ENCODE peak calls at places on chromosomes 11 and 22, in four cellular contexts. P is transverse colon, Q is choroid plexus epithelial cell, U is adrenal gland. Y is an unnamed sample.

GRCh38 chr11:121478895-121479281 is 26.1 kb upstream of the SORL1-AS1 start:
- DNase-seq in P (no peak), Q (no peak), U (no peak), Y (no peak)

GRCh38 chr11:44751066-44751465 is 24.3 kb downstream of the TSPAN18 start:
- DNase-seq in P (no peak), Q (no peak), U (peak; percentile 61), Y (no peak)

GRCh38 chr11:37748641-37749040 is 1150.6 kb upstream of the RAG2 start:
- DNase-seq in P (no peak), Q (no peak), U (no peak), Y (no peak)

GRCh38 chr11:61380914-61381313 is 11.5 kb upstream of the TMEM216 start:
- DNase-seq in P (no peak), Q (no peak), U (no peak), Y (no peak)

GRCh38 chr22:24482586-24482985 is 12.5 kb upstream of the UPB1 start:
- DNase-seq in P (no peak), Q (peak; percentile 85), U (no peak), Y (peak; percentile 78)

GRCh38 chr11:122137081-122137793 is 21.2 kb upstream of the BLID start:
- DNase-seq in P (no peak), Q (peak; percentile 93), U (no peak), Y (peak; percentile 88)

GRCh38 chr11:121082670-121083069 is 18.4 kb upstream of the TECTA start:
- DNase-seq in P (no peak), Q (peak; percentile 22), U (no peak), Y (peak; percentile 24)

GRCh38 chr11:125226701-125227100 is 62.1 kb downstream of the PKNOX2 start:
- DNase-seq in P (no peak), Q (no peak), U (no peak), Y (no peak)

GRCh38 chr11:134503596-134503995 is 91.6 kb upstream of the B3GAT1 start:
- DNase-seq in P (no peak), Q (no peak), U (no peak), Y (no peak)

GRCh38 chr11:123469089-123469488 is 39.0 kb downstream of the GRAMD1B start:
- DNase-seq in P (no peak), Q (no peak), U (peak; percentile 72), Y (peak; percentile 93)

GRCh38 chr22:44914026-44914721 is 95.6 kb downstream of the PHF21B start:
- DNase-seq in P (no peak), Q (no peak), U (no peak), Y (no peak)

GRCh38 chr11:86800076-86800955 is at the start of gene PRSS23:
- DNase-seq in P (peak; percentile 77), Q (peak; percentile 54), U (peak; percentile 61), Y (peak; percentile 68)

GRCh38 chr11:75380716-75381420 is 18.4 kb upstream of the RPS3 start:
- DNase-seq in P (peak; percentile 61), Q (no peak), U (no peak), Y (no peak)

GRCh38 chr11:123318623-123319022 is 111.4 kb upstream of the GRAMD1B start:
- DNase-seq in P (no peak), Q (no peak), U (no peak), Y (no peak)

GRCh38 chr11:6794637-6795036 is 4.9 kb downstream of the OR6A2 start:
- DNase-seq in P (no peak), Q (no peak), U (no peak), Y (no peak)

GRCh38 chr11:67378544-67378943 is 5.1 kb upstream of the CLCF1 start:
- DNase-seq in P (no peak), Q (no peak), U (no peak), Y (no peak)

GRCh38 chr22:20916916-20917810 is at the start of gene CRKL:
- DNase-seq in P (peak; percentile 98), Q (peak; percentile 98), U (peak; percentile 97), Y (peak; percentile 98)

GRCh38 chr22:47154621-47155081 is 392.2 kb downstream of the TBC1D22A start:
- DNase-seq in P (no peak), Q (peak; percentile 20), U (peak; percentile 81), Y (peak; percentile 76)

GRCh38 chr11:75714211-75714610 is 3.4 kb upstream of the MOGAT2 start:
- DNase-seq in P (peak; percentile 43), Q (no peak), U (no peak), Y (no peak)

GRCh38 chr22:30290318-30290678 is 993 bp upstream of the CASTOR1 start:
- DNase-seq in P (no peak), Q (peak; percentile 46), U (no peak), Y (no peak)

GRCh38 chr11:27046956-27047355 is 6.3 kb downstream of the BBOX1 start:
- DNase-seq in P (no peak), Q (no peak), U (no peak), Y (no peak)

DNA sequence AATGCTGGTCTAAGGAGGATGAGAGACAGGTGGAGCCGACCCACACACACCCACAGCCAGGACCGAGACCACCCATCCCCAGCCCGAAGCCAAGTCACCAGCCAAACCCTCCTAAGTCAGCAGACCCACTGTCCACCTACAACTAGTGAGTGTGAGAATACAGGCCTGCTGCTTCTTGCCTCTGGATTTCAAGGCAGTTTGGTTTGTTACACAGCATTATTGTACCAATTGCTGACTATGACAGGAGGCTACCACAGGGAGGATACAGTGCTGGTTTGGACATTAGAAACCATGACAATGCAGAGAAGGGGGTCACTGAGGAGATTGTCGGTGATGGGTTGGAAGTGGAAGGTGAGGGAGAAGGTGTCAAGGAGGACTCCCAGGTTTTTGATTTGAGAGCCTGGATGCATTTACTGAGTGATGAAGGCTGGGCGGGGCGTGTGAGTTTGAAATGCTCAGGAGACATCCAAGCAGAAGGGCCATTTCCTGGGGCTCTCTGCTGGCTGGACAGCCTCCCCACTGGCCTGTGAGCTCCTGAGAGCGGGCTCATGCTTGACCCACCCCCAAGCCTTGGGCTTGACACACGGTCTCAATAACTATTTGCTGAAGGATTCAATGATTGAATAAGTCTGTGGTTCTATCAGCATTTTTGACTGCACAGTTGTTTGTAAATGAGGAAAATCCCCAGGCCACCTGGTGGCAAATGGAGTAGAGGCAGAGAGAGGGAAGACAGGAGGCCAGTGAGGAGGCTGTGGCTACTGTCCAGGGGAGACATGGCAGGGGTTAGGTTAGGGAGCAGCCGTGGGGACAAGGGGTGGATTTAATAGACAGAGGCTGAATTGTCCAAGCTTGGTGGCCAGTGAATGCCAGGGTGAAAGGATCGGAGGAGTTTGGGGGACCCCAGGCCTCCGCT is 9.4 kb upstream of the SSTR3 start:
- DNase-seq in P (no peak), Q (no peak), U (no peak), Y (no peak)
- TF ChIP-seq CTCF in P (no peak), Q (peak; percentile 19), U (no peak), Y (no peak)

GRCh38 chr22:35301370-35301874 is 1.7 kb downstream of the TOM1 start:
- DNase-seq in P (peak; percentile 39), Q (peak; percentile 99), U (peak; percentile 86), Y (peak; percentile 98)
- H3K4me3 ChIP-seq in P (no peak overlapping the region), Q (peak overlapping the region; percentile 90), U (no peak overlapping the region), Y (peak overlapping the region; percentile 86)

DNA sequence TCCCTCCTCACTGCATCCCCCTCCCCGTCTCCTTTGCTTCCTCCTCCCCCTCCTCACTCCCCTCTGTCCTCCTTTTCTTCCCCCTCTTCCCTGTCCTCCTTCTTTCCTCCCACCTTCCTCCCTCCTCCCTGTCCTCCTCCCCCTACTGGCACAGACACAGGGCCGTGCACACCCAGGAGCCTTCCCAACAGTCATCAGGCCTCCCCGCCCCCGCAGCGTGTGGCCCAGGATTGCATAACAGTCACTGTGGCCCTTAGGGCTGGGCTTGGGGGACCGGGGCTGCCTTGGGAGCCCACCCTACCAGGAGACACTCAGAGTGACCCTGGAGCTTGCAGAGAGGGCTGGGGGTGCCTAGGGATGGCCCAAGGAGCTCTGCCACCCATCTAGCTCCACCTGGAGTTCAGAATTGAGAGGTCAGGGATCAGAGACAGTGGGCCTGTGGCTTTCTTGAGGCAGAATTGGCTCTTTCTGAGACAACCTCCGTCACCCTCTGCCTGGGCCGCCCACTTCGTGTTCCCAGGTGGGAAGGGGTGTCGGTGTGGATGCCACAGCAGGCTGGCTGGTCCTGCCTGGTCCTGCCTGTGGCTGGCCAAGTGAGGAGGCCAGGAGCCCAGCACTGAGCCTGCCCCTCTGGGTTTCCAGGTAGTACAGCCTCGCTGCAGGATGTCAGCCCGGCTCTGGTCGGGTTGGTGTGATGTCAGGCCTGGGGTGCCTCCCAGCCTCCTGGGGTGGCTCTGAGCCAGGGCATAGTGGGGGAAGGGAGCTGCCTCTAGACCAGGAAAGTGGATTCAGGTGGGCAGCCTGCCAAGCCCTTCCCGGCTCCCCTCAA is 1.6 kb downstream of the SPI1 start:
- DNase-seq in P (peak; percentile 39), Q (no peak), U (no peak), Y (no peak)
- TF ChIP-seq CTCF in P (no peak), Q (no peak), U (no peak), Y (no peak)

GRCh38 chr11:114159802-114160588 is 100.5 kb downstream of the ZBTB16 start:
- DNase-seq in P (peak; percentile 99), Q (peak; percentile 100), U (peak; percentile 99), Y (peak; percentile 99)
- H3K4me3 ChIP-seq in P (no peak overlapping the region), Q (peak overlapping the region; percentile 35), U (no peak overlapping the region), Y (peak overlapping the region; percentile 39)

GRCh38 chr11:113260541-113260940 is 53.8 kb upstream of the TTC12 start:
- DNase-seq in P (no peak), Q (no peak), U (no peak), Y (no peak)

GRCh38 chr11:113260096-113260425 is 54.3 kb upstream of the TTC12 start:
- DNase-seq in P (no peak), Q (no peak), U (no peak), Y (no peak)

GRCh38 chr11:113263458-113264095 is 50.8 kb upstream of the TTC12 start:
- DNase-seq in P (no peak), Q (no peak), U (no peak), Y (no peak)

GRCh38 chr11:113262594-113262993 is 51.8 kb upstream of the TTC12 start:
- DNase-seq in P (no peak), Q (no peak), U (no peak), Y (no peak)

DNA sequence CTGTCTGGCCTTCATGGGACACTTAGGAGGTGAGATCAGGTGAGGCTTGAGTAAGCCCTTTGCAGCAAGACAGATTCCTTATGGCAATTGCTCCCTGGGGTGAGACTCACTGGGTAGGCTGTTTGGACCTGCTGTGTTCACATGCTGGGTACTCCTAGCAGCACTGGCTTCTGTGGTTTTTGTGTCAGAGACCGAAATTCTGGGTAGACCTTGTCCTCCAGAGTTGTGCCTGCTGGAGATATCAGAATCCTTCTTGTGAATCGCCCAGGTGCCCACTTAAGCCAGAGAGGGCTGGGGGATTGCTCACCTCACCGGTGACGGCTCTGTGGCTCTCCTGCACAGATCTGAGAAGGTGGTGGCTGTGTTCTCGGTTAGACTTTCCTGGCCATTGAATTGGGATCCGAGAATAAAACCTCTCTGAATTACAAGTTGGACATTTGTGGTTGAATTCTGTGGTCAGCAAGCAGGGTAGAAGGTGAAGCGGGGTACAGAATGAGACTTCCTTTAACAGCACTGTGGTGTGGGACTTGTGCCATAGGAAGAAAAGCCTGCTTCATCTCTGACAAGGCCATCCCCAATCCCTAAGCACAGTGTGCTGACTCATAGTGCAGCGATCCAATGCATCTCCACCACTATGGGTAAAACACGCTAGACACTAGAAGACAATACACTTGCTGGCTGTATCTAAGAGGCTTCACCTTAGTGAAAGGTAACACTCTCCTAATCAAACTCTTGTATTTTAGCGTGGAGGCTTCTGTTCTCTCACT is 52.5 kb upstream of the TTC12 start:
- DNase-seq in P (no peak), Q (peak; percentile 39), U (peak; percentile 73), Y (peak; percentile 16)
- TF ChIP-seq CTCF in P (no peak), Q (no peak), U (no peak), Y (no peak)

DNA sequence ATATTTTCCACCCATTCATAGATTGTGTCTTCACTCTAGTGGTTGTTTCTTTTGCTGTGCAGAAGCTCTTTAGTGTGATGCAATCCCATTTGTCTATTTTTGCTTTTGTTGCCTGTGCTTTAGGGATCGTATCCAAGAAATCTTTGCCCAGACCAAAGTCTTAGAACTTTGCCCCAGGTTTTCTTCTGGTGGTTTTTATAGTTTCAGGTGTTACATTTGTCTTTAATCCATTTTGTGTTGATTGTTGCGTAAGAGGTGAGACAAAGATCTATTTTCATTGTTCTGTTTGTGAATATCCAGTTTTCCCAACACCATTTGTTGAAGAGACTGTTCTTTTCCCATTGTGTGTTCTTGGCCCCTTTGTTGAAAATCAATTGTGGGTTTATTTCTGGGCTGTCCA is 6.4 kb downstream of the IL10RA start:
- DNase-seq in P (no peak), Q (no peak), U (no peak), Y (no peak)
- H3K4me3 ChIP-seq in P (no peak overlapping the region), Q (no peak overlapping the region), U (no peak overlapping the region), Y (no peak overlapping the region)